ENCODE peak calls at places on chromosomes 2 and 18, in seven cellular contexts. M, Q, H, K, A, P and F are unnamed samples.

GRCh38 chr18:28269750-28270149 is 92.8 kb upstream of the CDH2 start:
- DNase-seq in M (peak), Q (no peak), H (no peak), K (no peak), A (no peak), P (no peak), F (no peak)

GRCh38 chr18:44500820-44501670 is 179.6 kb upstream of the SETBP1 start:
- DNase-seq in M (no peak), Q (no peak), H (no peak), K (no peak), A (no peak), P (no peak), F (no peak)

GRCh38 chr2:200742426-200742825 is 69.3 kb upstream of the BZW1 start:
- DNase-seq in M (no peak), Q (no peak), H (no peak), K (no peak), A (no peak), P (no peak), F (no peak)

GRCh38 chr2:30282721-30283120 is 51.4 kb downstream of the LBH start:
- DNase-seq in M (no peak), Q (peak), H (no peak), K (no peak), A (no peak), P (no peak), F (no peak)

GRCh38 chr2:182852090-182852489 is 14.3 kb downstream of the FRZB start:
- DNase-seq in M (peak), Q (no peak), H (peak), K (peak), A (no peak), P (no peak), F (peak)

GRCh38 chr2:127829845-127830246 is 18.9 kb upstream of the WDR33 start:
- DNase-seq in M (peak), Q (peak), H (no peak), K (no peak), A (peak), P (no peak), F (peak)

GRCh38 chr2:150191349-150191748 is 296.1 kb downstream of the RND3 start:
- DNase-seq in M (peak), Q (no peak), H (no peak), K (no peak), A (no peak), P (no peak), F (peak)

GRCh38 chr2:120491111-120491625 is 145.2 kb downstream of the INHBB start:
- DNase-seq in M (no peak), Q (peak), H (no peak), K (no peak), A (no peak), P (no peak), F (no peak)

GRCh38 chr2:51919395-51919794 is 887.5 kb upstream of the NRXN1 start:
- DNase-seq in M (no peak), Q (no peak), H (no peak), K (no peak), A (no peak), P (no peak), F (no peak)

GRCh38 chr2:4763009-4763408 is 929.2 kb upstream of the SOX11 start:
- DNase-seq in M (no peak), Q (no peak), H (no peak), K (peak), A (peak), P (peak), F (peak)

GRCh38 chr2:172836386-172837200 is 100.9 kb downstream of the RAPGEF4 start:
- DNase-seq in M (peak), Q (no peak), H (peak), K (no peak), A (no peak), P (no peak), F (peak)

GRCh38 chr18:9109523-9109922 is 7.0 kb downstream of the NDUFV2 start:
- DNase-seq in M (peak), Q (no peak), H (no peak), K (no peak), A (no peak), P (no peak), F (no peak)

GRCh38 chr18:48290162-48290926 is 118.8 kb downstream of the ZBTB7C start:
- DNase-seq in M (peak), Q (no peak), H (no peak), K (no peak), A (no peak), P (peak), F (no peak)

GRCh38 chr2:69168144-69168813 is 155.3 kb downstream of the ANTXR1 start:
- DNase-seq in M (no peak), Q (no peak), H (no peak), K (no peak), A (no peak), P (no peak), F (no peak)

GRCh38 chr2:67628892-67629291 is 231.8 kb downstream of the ETAA1 start:
- DNase-seq in M (no peak), Q (no peak), H (no peak), K (no peak), A (no peak), P (no peak), F (no peak)

GRCh38 chr18:25739356-25739755 is 351.1 kb downstream of the SS18 start:
- DNase-seq in M (no peak), Q (no peak), H (no peak), K (no peak), A (no peak), P (no peak), F (no peak)

GRCh38 chr2:232295971-232296370 is 82.6 kb upstream of the ALPP start:
- DNase-seq in M (no peak), Q (no peak), H (no peak), K (no peak), A (no peak), P (no peak), F (no peak)

GRCh38 chr2:186294489-186294888 is 191.6 kb upstream of the ZC3H15 start:
- DNase-seq in M (no peak), Q (no peak), H (no peak), K (no peak), A (no peak), P (no peak), F (no peak)

GRCh38 chr18:63309422-63309821 is 10.1 kb downstream of the BCL2 start:
- DNase-seq in M (no peak), Q (no peak), H (no peak), K (no peak), A (peak), P (no peak), F (no peak)

GRCh38 chr2:28684142-28684858 is 67.3 kb upstream of the PPP1CB start:
- DNase-seq in M (no peak), Q (no peak), H (no peak), K (no peak), A (no peak), P (peak), F (peak)